ENCODE peak calls at places on chromosomes 7 and 10, in nine cellular contexts. B, O, N, X, F, L, D, W and A are unnamed samples.

GRCh38 chr7:25805027-25805687 is 346.8 kb upstream of the NFE2L3 start:
- DNase-seq in B (no peak), O (no peak), N (no peak), X (no peak), F (peak), L (peak), D (no peak), W (no peak), A (no peak)

GRCh38 chr10:61901829-61902447 is 439 bp downstream of the ARID5B start:
- DNase-seq in B (no peak), O (no peak), N (no peak), X (no peak), F (no peak), L (peak), D (no peak), W (no peak), A (no peak)

GRCh38 chr7:49789736-49790135 is 16.3 kb downstream of the VWC2 start:
- DNase-seq in B (no peak), O (no peak), N (no peak), X (no peak), F (no peak), L (no peak), D (no peak), W (no peak), A (no peak)

GRCh38 chr7:55128693-55129394 is 110.0 kb downstream of the EGFR start:
- DNase-seq in B (peak), O (peak), N (no peak), X (no peak), F (no peak), L (peak), D (no peak), W (no peak), A (no peak)

GRCh38 chr10:81920213-81920829 is 45.3 kb downstream of the NRG3 start:
- DNase-seq in B (no peak), O (peak), N (no peak), X (no peak), F (no peak), L (no peak), D (no peak), W (no peak), A (no peak)

GRCh38 chr10:80530816-80531215 is 6.9 kb upstream of the SH2D4B start:
- DNase-seq in B (no peak), O (no peak), N (no peak), X (no peak), F (no peak), L (no peak), D (no peak), W (no peak), A (no peak)

GRCh38 chr7:32479574-32480200 is 10.5 kb downstream of the LSM5 start:
- DNase-seq in B (no peak), O (peak), N (no peak), X (no peak), F (no peak), L (peak), D (no peak), W (no peak), A (no peak)

GRCh38 chr7:1112625-1113547 is 25.0 kb downstream of the GPER1 start:
- DNase-seq in B (peak), O (no peak), N (no peak), X (no peak), F (no peak), L (no peak), D (no peak), W (no peak), A (no peak)

GRCh38 chr7:131330299-131330698 is 2.6 kb downstream of the MKLN1 start:
- DNase-seq in B (no peak), O (no peak), N (no peak), X (no peak), F (no peak), L (no peak), D (no peak), W (no peak), A (no peak)

GRCh38 chr10:110918269-110918632 is 729 bp downstream of the BBIP1 start:
- DNase-seq in B (peak), O (peak), N (no peak), X (peak), F (peak), L (peak), D (no peak), W (no peak), A (peak)

GRCh38 chr7:6385110-6385792 is 62.5 kb downstream of the DAGLB start:
- DNase-seq in B (no peak), O (no peak), N (no peak), X (no peak), F (peak), L (peak), D (no peak), W (no peak), A (no peak)

GRCh38 chr7:47651355-47652317 is 69.7 kb upstream of the TNS3 start:
- DNase-seq in B (no peak), O (no peak), N (no peak), X (no peak), F (peak), L (peak), D (no peak), W (no peak), A (no peak)

GRCh38 chr10:43046288-43046991 is 30.4 kb upstream of the RET start:
- DNase-seq in B (peak), O (no peak), N (no peak), X (no peak), F (no peak), L (no peak), D (no peak), W (no peak), A (no peak)